ENCODE peak calls at places on chromosomes 16 and 17, in six cellular contexts. C is OCI-LY7; H is DND-41; Y is CD8-positive, alpha-beta T cell; E is heart right ventricle; S is Peyer's patch. R is an unnamed sample.

GRCh38 chr17:79667746-79668145 is 56.9 kb upstream of the RBFOX3 start:
- DNase-seq in H (no peak), E (no peak), Y (no peak), C (no peak), S (no peak), R (no peak)

GRCh38 chr16:85651822-85652430 is 36.8 kb downstream of the GINS2 start:
- DNase-seq in C (no peak), H (no peak), S (no peak), Y (no peak), E (no peak), R (peak)

GRCh38 chr17:76537288-76537577 is 276 bp downstream of the CYGB start:
- DNase-seq in H (no peak), Y (no peak), E (no peak), S (no peak), C (no peak), R (no peak)

GRCh38 chr16:57304169-57305061 is 19.9 kb upstream of the PLLP start:
- DNase-seq in C (no peak), Y (no peak), S (no peak), H (no peak), E (peak), R (no peak)

GRCh38 chr17:41785091-41785875 is 1.2 kb downstream of the JUP start:
- DNase-seq in E (peak), H (no peak), S (peak), Y (no peak), C (peak), R (peak)

GRCh38 chr17:3575506-3575905 is 17.9 kb upstream of the TRPV3 start:
- DNase-seq in Y (no peak), S (no peak), E (no peak), C (no peak), H (no peak), R (no peak)

GRCh38 chr17:47275245-47275984 is 21.8 kb downstream of the ITGB3 start:
- DNase-seq in H (no peak), C (no peak), Y (no peak), E (peak), S (no peak), R (peak)

GRCh38 chr16:84138824-84139627 is 6.0 kb downstream of the HSDL1 start:
- DNase-seq in E (peak), C (no peak), Y (no peak), S (no peak), H (peak), R (no peak)

GRCh38 chr16:86217891-86218270 is 292.4 kb upstream of the FOXF1 start:
- DNase-seq in C (no peak), E (no peak), Y (no peak), H (no peak), S (no peak), R (peak)

GRCh38 chr17:17536702-17537101 is 40.5 kb upstream of the RASD1 start:
- DNase-seq in C (no peak), E (no peak), H (no peak), S (no peak), Y (no peak), R (no peak)

GRCh38 chr16:81521141-81521626 is 76.6 kb downstream of the CMIP start:
- DNase-seq in E (no peak), Y (peak), C (peak), H (peak), S (peak), R (no peak)

GRCh38 chr17:62592305-62593099 is 35.0 kb upstream of the MRC2 start:
- DNase-seq in Y (no peak), C (no peak), H (no peak), S (no peak), E (no peak), R (no peak)

GRCh38 chr17:21573961-21574610 is 118.2 kb upstream of the KCNJ18 start:
- DNase-seq in C (no peak), E (peak), S (no peak), H (no peak), Y (peak), R (no peak)

GRCh38 chr16:19926449-19927390 is 42.1 kb upstream of the GPRC5B start:
- DNase-seq in Y (no peak), S (no peak), C (no peak), H (no peak), E (no peak), R (no peak)

GRCh38 chr17:64441772-64442549 is 7.0 kb upstream of the MILR1 start:
- DNase-seq in H (peak), E (peak), C (no peak), Y (peak), S (no peak), R (no peak)

GRCh38 chr17:78538033-78538776 is 39.0 kb downstream of the DNAH17 start:
- DNase-seq in Y (no peak), E (no peak), C (no peak), S (no peak), H (no peak), R (no peak)

GRCh38 chr16:84391151-84391873 is 23.0 kb downstream of the ATP2C2 start:
- DNase-seq in Y (no peak), E (no peak), S (no peak), C (no peak), H (no peak), R (no peak)

GRCh38 chr17:66426397-66427033 is 124.1 kb downstream of the PRKCA start:
- DNase-seq in C (peak), S (no peak), H (peak), Y (peak), E (no peak), R (no peak)

GRCh38 chr16:79628501-79628975 is 28.0 kb upstream of the MAF start:
- DNase-seq in C (no peak), H (no peak), E (no peak), S (no peak), Y (no peak), R (no peak)

GRCh38 chr17:71995570-71995969 is 125.2 kb upstream of the SOX9 start:
- DNase-seq in H (no peak), C (no peak), E (no peak), Y (no peak), S (no peak), R (no peak)

GRCh38 chr16:28090646-28091377 is 27.3 kb upstream of the GSG1L start:
- DNase-seq in E (no peak), C (no peak), S (no peak), H (no peak), Y (no peak), R (no peak)

GRCh38 chr17:16286947-16287562 is 66.2 kb downstream of the CENPV start:
- DNase-seq in C (peak), Y (no peak), E (peak), S (peak), H (no peak), R (no peak)
- TF ChIP-seq CTCF in C (peak), Y (no peak), E (no peak), S (no peak), H (no peak), R (no peak)

DNA sequence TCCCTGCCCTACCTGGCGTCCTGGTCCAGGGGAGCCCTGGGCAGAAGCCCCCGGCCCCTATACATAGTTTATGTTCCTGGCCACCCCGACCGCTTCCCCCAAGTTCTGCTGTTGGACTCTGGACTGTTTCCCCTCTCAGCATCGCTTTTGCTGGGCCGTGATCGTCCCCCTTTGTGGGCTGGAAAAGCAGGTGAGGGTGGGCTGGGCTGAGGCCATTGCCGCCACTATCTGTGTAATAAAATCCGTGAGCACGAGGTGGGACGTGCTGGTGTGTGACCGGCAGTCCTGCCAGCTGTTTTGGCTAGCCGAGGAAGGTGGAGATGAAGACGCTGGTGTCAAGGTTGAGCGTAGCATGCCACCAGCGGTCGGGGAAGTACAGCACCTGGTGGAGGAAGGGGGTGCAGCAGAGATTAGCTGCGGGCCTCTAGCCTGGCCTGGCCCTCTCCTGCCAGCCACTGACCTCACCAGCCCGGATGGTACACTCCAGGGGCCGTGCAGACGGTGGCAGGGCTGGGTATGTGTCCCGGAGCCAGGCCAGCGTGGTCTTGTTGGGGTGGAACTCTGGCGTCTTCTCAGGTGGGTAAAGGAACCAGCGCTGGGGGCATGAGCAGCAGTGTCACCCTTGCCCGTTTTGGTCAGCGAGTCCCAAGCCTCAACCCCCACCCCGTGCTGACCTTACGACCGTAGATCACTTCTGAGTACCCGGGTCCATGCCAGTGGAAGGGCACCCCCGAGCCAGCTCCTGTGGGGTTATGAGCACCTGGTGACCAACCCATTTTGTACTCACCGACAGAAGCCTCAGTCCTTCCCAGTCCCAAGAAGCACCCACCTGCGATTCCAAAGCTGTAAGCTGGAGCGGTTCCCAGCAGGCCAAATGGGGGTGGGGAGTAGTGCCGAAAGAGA is 1.4 kb downstream of the JMJD8 start:
- DNase-seq in S (no peak), Y (no peak), H (no peak), C (no peak), E (no peak), R (no peak)
- TF ChIP-seq CTCF in S (no peak), Y (no peak), H (no peak), C (no peak), E (no peak), R (no peak)

GRCh38 chr16:74888888-74889287 is 96.0 kb downstream of the WDR59 start:
- DNase-seq in H (no peak), S (no peak), E (no peak), Y (no peak), C (no peak), R (no peak)

GRCh38 chr16:74892574-74893461 is 92.1 kb downstream of the WDR59 start:
- DNase-seq in H (no peak), C (no peak), Y (no peak), S (no peak), E (no peak), R (no peak)

GRCh38 chr16:74888227-74888862 is 96.6 kb downstream of the WDR59 start:
- DNase-seq in S (no peak), C (no peak), H (no peak), E (no peak), Y (no peak), R (no peak)

GRCh38 chr16:74887084-74887483 is 97.8 kb downstream of the WDR59 start:
- DNase-seq in Y (no peak), C (no peak), S (no peak), E (no peak), H (no peak), R (no peak)
- TF ChIP-seq CTCF in Y (no peak), C (no peak), S (no peak), E (no peak), H (no peak), R (no peak)

GRCh38 chr16:2204727-2205103 is 539 bp upstream of the MLST8 start:
- DNase-seq in Y (no peak), E (no peak), C (no peak), H (no peak), S (no peak), R (no peak)

GRCh38 chr16:2206780-2207433 is 1.7 kb downstream of the MLST8 start:
- DNase-seq in Y (no peak), H (no peak), E (no peak), S (no peak), C (no peak), R (no peak)

GRCh38 chr16:2206420-2206779 is 1.1 kb downstream of the MLST8 start:
- DNase-seq in C (no peak), H (peak), S (no peak), Y (no peak), E (no peak), R (no peak)

GRCh38 chr16:2205967-2206313 is 686 bp downstream of the MLST8 start:
- DNase-seq in S (no peak), E (no peak), H (no peak), C (no peak), Y (no peak), R (no peak)

GRCh38 chr16:2205104-2205966 is at the start of gene MLST8:
- DNase-seq in C (peak), E (peak), H (peak), S (peak), Y (peak), R (peak)
- TF ChIP-seq CTCF in C (peak), E (peak), H (peak), S (no peak), Y (no peak), R (peak)

GRCh38 chr16:49717693-49718092 is 138.2 kb downstream of the ZNF423 start:
- DNase-seq in E (no peak), Y (no peak), H (no peak), C (no peak), S (no peak), R (no peak)

GRCh38 chr16:49712567-49712966 is 143.3 kb downstream of the ZNF423 start:
- DNase-seq in C (no peak), S (no peak), H (no peak), E (no peak), Y (no peak), R (no peak)

GRCh38 chr16:49713770-49714169 is 142.1 kb downstream of the ZNF423 start:
- DNase-seq in S (no peak), H (no peak), Y (no peak), C (no peak), E (no peak), R (no peak)

GRCh38 chr16:49720225-49720624 is 135.7 kb downstream of the ZNF423 start:
- DNase-seq in E (no peak), C (no peak), Y (no peak), H (no peak), S (no peak), R (no peak)

DNA sequence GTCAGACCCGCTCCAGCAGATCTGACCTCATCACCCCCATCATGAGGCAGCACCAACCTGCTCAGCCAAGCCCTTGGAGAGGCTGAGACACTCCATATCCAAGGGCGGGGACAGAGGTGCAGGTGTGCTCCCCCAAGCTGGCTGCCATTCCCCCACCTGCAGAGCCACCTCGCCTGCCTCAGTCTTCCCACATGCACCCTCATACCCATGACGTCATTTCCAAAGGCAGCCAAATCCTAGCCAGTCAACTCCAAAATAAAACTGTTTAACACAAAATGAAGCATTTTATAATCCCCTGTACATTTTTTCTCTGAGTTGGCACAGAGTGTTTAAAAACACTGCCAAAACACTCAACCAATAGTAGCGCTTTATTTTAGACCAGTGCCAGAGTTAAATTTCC is 139.6 kb downstream of the ZNF423 start:
- DNase-seq in C (no peak), H (no peak), Y (no peak), S (no peak), E (no peak), R (no peak)
- TF ChIP-seq CTCF in C (no peak), H (no peak), Y (no peak), S (no peak), E (no peak), R (no peak)

GRCh38 chr16:65679785-65680184 is 557.9 kb upstream of the CDH11 start:
- DNase-seq in Y (no peak), C (peak), H (no peak), S (no peak), E (no peak), R (no peak)

GRCh38 chr16:65689726-65690125 is 567.9 kb upstream of the CDH11 start:
- DNase-seq in Y (no peak), H (no peak), E (no peak), C (no peak), S (no peak), R (no peak)

GRCh38 chr16:65681406-65681805 is 559.5 kb upstream of the CDH11 start:
- DNase-seq in Y (no peak), C (no peak), H (no peak), E (peak), S (no peak), R (no peak)

GRCh38 chr16:65684230-65684629 is 562.4 kb upstream of the CDH11 start:
- DNase-seq in E (no peak), Y (no peak), S (no peak), C (no peak), H (no peak), R (no peak)
- TF ChIP-seq CTCF in E (no peak), Y (no peak), S (no peak), C (peak), H (peak), R (no peak)